ENCODE peak calls at places on chromosomes 3 and 15, in eight cellular contexts. B is transverse colon; M is progenitor cell of endocrine pancreas; S is hepatocyte; D is fibroblast of lung; G is activated CD8-positive, alpha-beta T cell treated with anti-CD3 and anti-CD28 coated beads for 36 hours; C is neural progenitor cell; I is GM20000. V is an unnamed sample.
A peak's percentile ranks its signal among the peaks of the same experiment; 100 is the strongest.

GRCh38 chr3:45473841-45474240 is 85.5 kb downstream of the LARS2 start:
- DNase-seq in B (no peak), M (no peak), S (no peak), D (peak; percentile 70), G (no peak), C (no peak), I (no peak), V (no peak)

GRCh38 chr3:7205535-7206331 is 344.8 kb downstream of the GRM7 start:
- DNase-seq in B (no peak), M (no peak), S (no peak), D (peak; percentile 39), G (no peak), C (no peak), I (peak; percentile 15), V (no peak)

GRCh38 chr3:10387881-10388621 is 67.1 kb upstream of the SEC13 start:
- DNase-seq in B (no peak), M (no peak), S (no peak), D (peak; percentile 20), G (no peak), C (no peak), I (no peak), V (no peak)

GRCh38 chr3:192772495-192772894 is 45.2 kb upstream of the FGF12 start:
- DNase-seq in B (no peak), M (no peak), S (peak; percentile 61), D (peak; percentile 34), G (peak; percentile 6), C (peak; percentile 61), I (no peak), V (no peak)

GRCh38 chr15:32730677-32731654 is 13.2 kb downstream of the GREM1 start:
- DNase-seq in B (peak; percentile 89), M (no peak), S (peak; percentile 75), D (peak; percentile 65), G (peak; percentile 34), C (peak; percentile 61), I (no peak), V (peak; percentile 58)

GRCh38 chr15:73225358-73226015 is 143.3 kb downstream of the HCN4 start:
- DNase-seq in B (peak; percentile 80), M (no peak), S (peak; percentile 23), D (no peak), G (peak; percentile 57), C (peak; percentile 3), I (no peak), V (no peak)

GRCh38 chr3:56813656-56813965 is 11.9 kb upstream of the ARHGEF3 start:
- DNase-seq in B (no peak), M (no peak), S (no peak), D (no peak), G (no peak), C (no peak), I (no peak), V (no peak)

GRCh38 chr3:3664916-3665315 is 134.3 kb upstream of the LRRN1 start:
- DNase-seq in B (no peak), M (no peak), S (no peak), D (peak; percentile 92), G (no peak), C (no peak), I (no peak), V (no peak)

GRCh38 chr3:42306499-42306898 is 40.5 kb upstream of the CCK start:
- DNase-seq in B (no peak), M (no peak), S (no peak), D (no peak), G (peak; percentile 30), C (no peak), I (no peak), V (no peak)

GRCh38 chr3:72995337-72995736 is 1.3 kb upstream of the PPP4R2 start:
- DNase-seq in B (peak; percentile 51), M (no peak), S (peak; percentile 11), D (no peak), G (no peak), C (no peak), I (no peak), V (no peak)

GRCh38 chr15:70575251-70576227 is 187.8 kb downstream of the UACA start:
- DNase-seq in B (no peak), M (no peak), S (peak; percentile 57), D (no peak), G (no peak), C (no peak), I (no peak), V (no peak)

DNA sequence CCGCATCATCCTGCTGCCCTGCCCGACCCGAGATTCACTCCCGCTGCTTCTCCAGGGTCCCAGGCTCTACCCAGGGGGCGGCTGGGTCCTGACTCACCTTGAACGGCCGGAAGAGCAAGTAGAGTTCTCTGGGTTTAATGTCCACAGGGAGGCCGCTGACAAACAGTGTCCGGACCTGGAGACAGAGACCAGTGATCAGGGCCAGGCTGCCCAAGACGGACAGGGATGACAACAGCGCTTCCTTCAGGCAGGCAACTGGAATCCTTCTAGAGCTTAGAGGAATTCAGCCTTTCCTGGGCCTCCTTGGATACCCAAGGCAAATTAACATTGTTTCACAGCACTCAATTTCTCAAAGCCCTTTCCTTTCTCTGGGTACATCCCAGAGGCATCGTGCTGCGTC is 23.9 kb downstream of the RBPMS2 start:
- DNase-seq in B (no peak), M (no peak), S (no peak), D (no peak), G (no peak), C (peak; percentile 27), I (no peak), V (no peak)
- TF ChIP-seq CTCF in B (no peak), M (no peak), S (no peak), D (no peak), G (no peak), C (peak; percentile 11), I (no peak), V (no peak)

GRCh38 chr15:89406756-89407650 is 72.4 kb upstream of the POLG start:
- DNase-seq in B (no peak), M (no peak), S (no peak), D (no peak), G (peak; percentile 31), C (peak; percentile 72), I (peak; percentile 20), V (no peak)
- TF ChIP-seq CTCF in B (no peak), M (peak; percentile 30), S (peak; percentile 2), D (no peak), G (peak; percentile 26), C (peak; percentile 42), I (no peak), V (no peak)

GRCh38 chr3:40452876-40453730 is 4.0 kb upstream of the RPL14 start:
- DNase-seq in B (peak; percentile 99), M (peak; percentile 90), S (peak; percentile 100), D (peak; percentile 99), G (peak; percentile 99), C (peak; percentile 99), I (peak; percentile 95), V (peak; percentile 91)
- TF ChIP-seq CTCF in B (no peak), M (no peak), S (no peak), D (no peak), G (no peak), C (no peak), I (no peak), V (no peak)

GRCh38 chr3:184002469-184002868 is 15.2 kb downstream of the ABCC5 start:
- DNase-seq in B (no peak), M (no peak), S (no peak), D (no peak), G (no peak), C (no peak), I (no peak), V (no peak)
- TF ChIP-seq CTCF in B (no peak), M (no peak), S (no peak), D (no peak), G (no peak), C (no peak), I (no peak), V (no peak)